ENCODE peak calls at places on chromosomes 2 and 18, in nine cellular contexts. R is mesothelial cell of epicardium; C is endodermal cell; X is breast epithelium; K is NB4; G is G401; O is glutamatergic neuron; U is RWPE2; A is activated effector memory CD4-positive, alpha-beta T cell treated with anti-CD3 and anti-CD28 coated beads, Interleukin-2, amount 50 U/mL, for 16 hours. Z is an unnamed sample.
A peak's percentile ranks its signal among the peaks of the same experiment; 100 is the strongest.

GRCh38 chr2:66567742-66568141 is 132.8 kb downstream of the MEIS1 start:
- DNase-seq in R (no peak), C (no peak), X (no peak), K (no peak), G (no peak), O (no peak), U (no peak), A (no peak), Z (no peak)

GRCh38 chr2:82062469-82062868 is 1757.9 kb upstream of the LRRTM1 start:
- DNase-seq in R (no peak), C (no peak), X (no peak), K (no peak), G (no peak), O (no peak), U (no peak), A (no peak), Z (no peak)

GRCh38 chr2:70029814-70030409 is 57.4 kb upstream of the PCBP1 start:
- DNase-seq in R (no peak), C (peak; percentile 84), X (peak; percentile 41), K (peak; percentile 75), G (peak; percentile 15), O (no peak), U (no peak), A (no peak), Z (no peak)

GRCh38 chr2:237500681-237501424 is 13.8 kb downstream of the MLPH start:
- DNase-seq in R (no peak), C (no peak), X (no peak), K (peak; percentile 87), G (no peak), O (no peak), U (no peak), A (no peak), Z (no peak)

GRCh38 chr2:102061286-102061699 is 69.5 kb downstream of the IL1R2 start:
- DNase-seq in R (no peak), C (no peak), X (no peak), K (no peak), G (no peak), O (no peak), U (no peak), A (no peak), Z (no peak)

GRCh38 chr18:61893304-61893970 is 630 bp upstream of the RNF152 start:
- DNase-seq in R (peak; percentile 67), C (peak; percentile 83), X (no peak), K (peak; percentile 14), G (no peak), O (peak; percentile 58), U (peak; percentile 52), A (peak; percentile 70), Z (peak; percentile 90)

GRCh38 chr2:226761195-226761583 is 38.4 kb downstream of the IRS1 start:
- DNase-seq in R (no peak), C (no peak), X (no peak), K (no peak), G (no peak), O (no peak), U (no peak), A (no peak), Z (no peak)

GRCh38 chr2:113910110-113910717 is 20.3 kb downstream of the ACTR3 start:
- DNase-seq in R (no peak), C (no peak), X (no peak), K (peak; percentile 29), G (no peak), O (no peak), U (no peak), A (peak; percentile 86), Z (no peak)

GRCh38 chr18:68417826-68418225 is 297.1 kb downstream of the TMX3 start:
- DNase-seq in R (no peak), C (no peak), X (no peak), K (no peak), G (no peak), O (no peak), U (no peak), A (no peak), Z (no peak)

GRCh38 chr2:28322887-28323483 is 69.7 kb upstream of the FOSL2 start:
- DNase-seq in R (no peak), C (peak; percentile 49), X (no peak), K (no peak), G (no peak), O (no peak), U (no peak), A (no peak), Z (no peak)

Z was measured in chondrocyte.